ENCODE peak calls at places on chromosomes 16 and 17, in nine cellular contexts. One of them, this sample, is unnamed. For H3K36me3 and H3K4me1, the result is how much of the 10 kb centered on the place peaks cover.

GRCh38 chr16:88705076-88705684 is 1.0 kb downstream of the RNF166 start:
- DNase-seq in effector memory CD4-positive, alpha-beta T cell: no peak
- DNase-seq in left lung: no peak
- DNase-seq in fibroblast of lung: no peak
- DNase-seq in mammary epithelial cell: no peak
- DNase-seq in endothelial cell of umbilical vein: peak
- DNase-seq in cardiac muscle cell: peak
- DNase-seq in transverse colon: peak
- DNase-seq in tibial nerve: no peak
- DNase-seq in this sample: peak

GRCh38 chr17:81851423-81851822 is 8.9 kb downstream of the P4HB start:
- DNase-seq in effector memory CD4-positive, alpha-beta T cell: no peak
- DNase-seq in tibial nerve: no peak
- DNase-seq in cardiac muscle cell: no peak
- DNase-seq in fibroblast of lung: no peak
- DNase-seq in mammary epithelial cell: no peak
- DNase-seq in left lung: no peak
- DNase-seq in transverse colon: no peak
- DNase-seq in endothelial cell of umbilical vein: no peak
- DNase-seq in this sample: no peak

GRCh38 chr17:2897605-2898004 is 101.4 kb downstream of the RAP1GAP2 start:
- DNase-seq in fibroblast of lung: no peak
- DNase-seq in tibial nerve: no peak
- DNase-seq in left lung: no peak
- DNase-seq in mammary epithelial cell: no peak
- DNase-seq in transverse colon: no peak
- DNase-seq in effector memory CD4-positive, alpha-beta T cell: no peak
- DNase-seq in cardiac muscle cell: no peak
- DNase-seq in endothelial cell of umbilical vein: no peak
- DNase-seq in this sample: no peak

GRCh38 chr16:50862818-50863672 is 121.2 kb downstream of the CYLD start:
- DNase-seq in tibial nerve: no peak
- DNase-seq in transverse colon: no peak
- DNase-seq in left lung: no peak
- DNase-seq in endothelial cell of umbilical vein: no peak
- DNase-seq in effector memory CD4-positive, alpha-beta T cell: no peak
- DNase-seq in fibroblast of lung: no peak
- DNase-seq in cardiac muscle cell: no peak
- DNase-seq in mammary epithelial cell: no peak
- DNase-seq in this sample: no peak

GRCh38 chr16:59573528-59574271 is 839.6 kb upstream of the GOT2 start:
- DNase-seq in cardiac muscle cell: peak
- DNase-seq in fibroblast of lung: peak
- DNase-seq in tibial nerve: no peak
- DNase-seq in transverse colon: no peak
- DNase-seq in mammary epithelial cell: peak
- DNase-seq in effector memory CD4-positive, alpha-beta T cell: no peak
- DNase-seq in endothelial cell of umbilical vein: no peak
- DNase-seq in left lung: no peak
- DNase-seq in this sample: peak

GRCh38 chr17:17758443-17758842 is 77.2 kb downstream of the RAI1 start:
- DNase-seq in effector memory CD4-positive, alpha-beta T cell: no peak
- DNase-seq in cardiac muscle cell: no peak
- DNase-seq in tibial nerve: no peak
- DNase-seq in transverse colon: no peak
- DNase-seq in endothelial cell of umbilical vein: no peak
- DNase-seq in left lung: no peak
- DNase-seq in mammary epithelial cell: no peak
- DNase-seq in fibroblast of lung: no peak
- DNase-seq in this sample: no peak

GRCh38 chr17:67433248-67433924 is 56.3 kb downstream of the PITPNC1 start:
- DNase-seq in mammary epithelial cell: no peak
- DNase-seq in endothelial cell of umbilical vein: no peak
- DNase-seq in tibial nerve: no peak
- DNase-seq in fibroblast of lung: no peak
- DNase-seq in transverse colon: no peak
- DNase-seq in left lung: no peak
- DNase-seq in cardiac muscle cell: no peak
- DNase-seq in effector memory CD4-positive, alpha-beta T cell: no peak
- DNase-seq in this sample: no peak

GRCh38 chr17:80927791-80928216 is 63.8 kb upstream of the CHMP6 start:
- DNase-seq in fibroblast of lung: no peak
- DNase-seq in tibial nerve: no peak
- DNase-seq in effector memory CD4-positive, alpha-beta T cell: no peak
- DNase-seq in mammary epithelial cell: no peak
- DNase-seq in cardiac muscle cell: peak
- DNase-seq in endothelial cell of umbilical vein: peak
- DNase-seq in left lung: peak
- DNase-seq in transverse colon: no peak
- DNase-seq in this sample: no peak

GRCh38 chr17:10920511-10920910 is 82.6 kb upstream of the PIRT start:
- DNase-seq in effector memory CD4-positive, alpha-beta T cell: no peak
- DNase-seq in tibial nerve: no peak
- DNase-seq in cardiac muscle cell: no peak
- DNase-seq in left lung: no peak
- DNase-seq in mammary epithelial cell: no peak
- DNase-seq in transverse colon: no peak
- DNase-seq in fibroblast of lung: no peak
- DNase-seq in endothelial cell of umbilical vein: no peak
- DNase-seq in this sample: no peak

GRCh38 chr16:10921536-10922327 is 20.5 kb downstream of the DEXI start:
- DNase-seq in mammary epithelial cell: no peak
- DNase-seq in transverse colon: no peak
- DNase-seq in fibroblast of lung: peak
- DNase-seq in cardiac muscle cell: peak
- DNase-seq in endothelial cell of umbilical vein: no peak
- DNase-seq in tibial nerve: no peak
- DNase-seq in left lung: no peak
- DNase-seq in effector memory CD4-positive, alpha-beta T cell: no peak
- DNase-seq in this sample: no peak

GRCh38 chr16:19245326-19245925 is 40.1 kb upstream of the CLEC19A start:
- DNase-seq in endothelial cell of umbilical vein: no peak
- DNase-seq in effector memory CD4-positive, alpha-beta T cell: no peak
- DNase-seq in cardiac muscle cell: no peak
- DNase-seq in transverse colon: peak
- DNase-seq in tibial nerve: no peak
- DNase-seq in left lung: no peak
- DNase-seq in fibroblast of lung: no peak
- DNase-seq in mammary epithelial cell: no peak
- DNase-seq in this sample: no peak

GRCh38 chr17:30021708-30022317 is 80.4 kb downstream of the EFCAB5 start:
- DNase-seq in cardiac muscle cell: peak
- DNase-seq in effector memory CD4-positive, alpha-beta T cell: peak
- DNase-seq in tibial nerve: no peak
- DNase-seq in mammary epithelial cell: peak
- DNase-seq in transverse colon: no peak
- DNase-seq in endothelial cell of umbilical vein: peak
- DNase-seq in fibroblast of lung: peak
- DNase-seq in left lung: no peak
- DNase-seq in this sample: peak

GRCh38 chr17:28327031-28327607 is 8.1 kb downstream of the TMEM97 start:
- DNase-seq in mammary epithelial cell: peak
- DNase-seq in left lung: no peak
- DNase-seq in effector memory CD4-positive, alpha-beta T cell: no peak
- DNase-seq in transverse colon: no peak
- DNase-seq in endothelial cell of umbilical vein: no peak
- DNase-seq in fibroblast of lung: no peak
- DNase-seq in tibial nerve: no peak
- DNase-seq in cardiac muscle cell: no peak
- DNase-seq in this sample: no peak

DNA sequence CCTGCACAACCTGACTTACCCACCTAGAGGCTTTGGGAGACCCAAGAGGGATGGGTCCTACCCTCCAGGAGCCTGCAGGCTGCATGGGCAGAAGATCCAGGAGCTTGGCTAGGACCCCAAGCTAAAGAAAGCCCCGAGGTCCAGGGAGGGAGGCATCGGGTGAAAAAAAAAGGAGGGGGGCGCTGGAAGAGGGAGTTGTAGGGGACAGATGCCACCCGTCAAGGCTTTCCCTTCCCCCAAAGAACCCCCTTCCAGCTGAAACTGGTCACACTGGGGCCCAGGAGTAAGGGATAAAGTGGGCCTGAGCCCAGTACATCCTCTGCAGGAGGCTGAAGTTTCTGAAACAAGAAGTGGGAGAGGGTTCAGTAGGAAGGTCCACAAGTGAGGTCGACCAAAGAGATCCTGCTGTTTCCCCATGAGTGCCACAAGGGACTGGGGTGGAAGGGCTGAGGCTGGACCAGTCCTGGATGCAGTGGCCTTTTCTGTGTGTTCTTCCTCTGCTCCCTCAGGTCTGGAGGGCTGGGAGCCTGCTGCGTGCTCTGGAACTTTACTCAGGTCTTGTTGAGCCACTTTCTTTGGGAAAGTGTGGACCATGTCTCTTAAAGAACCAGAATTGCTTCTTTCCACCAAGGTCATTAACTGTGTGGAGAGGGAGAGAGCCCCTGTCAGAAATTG is 14.2 kb upstream of the CBFB start:
- DNase-seq in effector memory CD4-positive, alpha-beta T cell: no peak
- DNase-seq in transverse colon: no peak
- DNase-seq in endothelial cell of umbilical vein: no peak
- DNase-seq in cardiac muscle cell: no peak
- DNase-seq in left lung: peak
- DNase-seq in tibial nerve: peak
- DNase-seq in fibroblast of lung: no peak
- DNase-seq in mammary epithelial cell: no peak
- DNase-seq in this sample: no peak
- H3K4me3 ChIP-seq in effector memory CD4-positive, alpha-beta T cell: peak
- H3K4me3 ChIP-seq in transverse colon: no peak
- H3K4me3 ChIP-seq in endothelial cell of umbilical vein: no peak
- H3K4me3 ChIP-seq in cardiac muscle cell: no peak
- H3K4me3 ChIP-seq in left lung: peak
- H3K4me3 ChIP-seq in tibial nerve: no peak
- H3K4me3 ChIP-seq in fibroblast of lung: peak
- H3K4me3 ChIP-seq in mammary epithelial cell: no peak
- H3K4me3 ChIP-seq in this sample: peak

DNA sequence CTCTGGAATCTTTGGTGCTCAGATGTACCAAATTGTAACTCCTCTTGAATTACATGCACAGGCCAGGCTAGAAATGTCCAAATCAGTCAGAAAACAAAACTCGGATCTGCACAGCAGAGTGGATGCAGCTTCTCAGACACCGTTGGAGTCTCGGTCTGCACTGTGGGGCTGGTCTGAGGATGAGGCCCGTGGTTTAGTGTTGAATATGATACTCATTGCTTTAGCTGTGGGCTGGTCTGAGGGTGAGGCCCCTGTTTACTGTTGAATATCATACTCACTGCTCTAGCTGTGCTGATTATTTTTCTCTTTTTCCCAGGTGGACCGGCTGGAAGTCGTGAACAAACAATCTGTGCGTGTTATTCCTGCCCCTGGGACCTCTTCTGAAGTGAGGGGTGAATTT is 35.0 kb downstream of the DBNDD1 start:
- DNase-seq in mammary epithelial cell: no peak
- DNase-seq in left lung: no peak
- DNase-seq in tibial nerve: no peak
- DNase-seq in cardiac muscle cell: no peak
- DNase-seq in effector memory CD4-positive, alpha-beta T cell: no peak
- DNase-seq in fibroblast of lung: no peak
- DNase-seq in endothelial cell of umbilical vein: no peak
- DNase-seq in transverse colon: no peak
- DNase-seq in this sample: no peak
- H3K36me3 ChIP-seq in mammary epithelial cell: under half
- H3K36me3 ChIP-seq in left lung: under half
- H3K36me3 ChIP-seq in tibial nerve: under half
- H3K36me3 ChIP-seq in cardiac muscle cell: under half
- H3K36me3 ChIP-seq in effector memory CD4-positive, alpha-beta T cell: half or more
- H3K36me3 ChIP-seq in fibroblast of lung: under half
- H3K36me3 ChIP-seq in endothelial cell of umbilical vein: under half
- H3K36me3 ChIP-seq in transverse colon: under half
- H3K36me3 ChIP-seq in this sample: half or more

DNA sequence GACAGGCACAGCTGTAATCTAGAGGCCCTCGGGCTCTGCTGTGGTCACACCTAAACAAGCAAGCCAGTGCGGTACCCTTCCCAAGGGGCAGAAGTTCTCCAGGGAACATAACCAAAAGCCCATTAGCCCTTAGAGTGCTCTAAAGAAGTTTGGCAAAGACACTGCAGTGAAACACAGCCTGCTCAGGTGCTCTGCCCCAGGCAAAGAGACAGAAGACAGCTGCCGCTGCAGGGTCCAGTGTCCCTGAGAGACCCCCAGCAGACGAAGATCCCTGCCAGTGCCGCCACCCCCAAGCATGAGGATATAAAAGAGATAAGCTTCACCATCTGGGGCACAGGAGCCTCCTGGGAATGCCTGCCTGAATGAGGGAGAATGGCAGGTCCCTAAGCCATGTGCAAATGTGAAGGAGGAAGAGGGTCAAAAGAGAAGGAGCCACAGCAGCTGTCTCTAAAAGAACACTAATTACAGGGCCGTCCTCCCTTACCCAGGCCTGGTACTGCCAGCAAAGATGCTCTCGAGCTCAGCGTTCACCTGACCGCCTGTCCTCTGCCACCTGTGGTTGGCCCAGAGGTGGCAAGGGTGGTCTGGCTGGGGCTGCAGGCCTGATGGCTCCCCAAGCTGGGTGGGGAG is 29.7 kb downstream of the CUEDC1 start:
- DNase-seq in endothelial cell of umbilical vein: no peak
- DNase-seq in transverse colon: no peak
- DNase-seq in effector memory CD4-positive, alpha-beta T cell: no peak
- DNase-seq in tibial nerve: no peak
- DNase-seq in mammary epithelial cell: no peak
- DNase-seq in fibroblast of lung: no peak
- DNase-seq in left lung: no peak
- DNase-seq in cardiac muscle cell: no peak
- DNase-seq in this sample: no peak
- H3K4me1 ChIP-seq in endothelial cell of umbilical vein: under half
- H3K4me1 ChIP-seq in transverse colon: half or more
- H3K4me1 ChIP-seq in effector memory CD4-positive, alpha-beta T cell: under half
- H3K4me1 ChIP-seq in tibial nerve: under half
- H3K4me1 ChIP-seq in mammary epithelial cell: under half
- H3K4me1 ChIP-seq in fibroblast of lung: under half
- H3K4me1 ChIP-seq in left lung: under half
- H3K4me1 ChIP-seq in cardiac muscle cell: under half
- H3K4me1 ChIP-seq in this sample: under half

GRCh38 chr16:85031451-85031850 is 3.9 kb downstream of the KIAA0513 start:
- DNase-seq in mammary epithelial cell: no peak
- DNase-seq in cardiac muscle cell: no peak
- DNase-seq in effector memory CD4-positive, alpha-beta T cell: no peak
- DNase-seq in left lung: no peak
- DNase-seq in tibial nerve: no peak
- DNase-seq in endothelial cell of umbilical vein: no peak
- DNase-seq in fibroblast of lung: no peak
- DNase-seq in transverse colon: no peak
- DNase-seq in this sample: no peak

GRCh38 chr16:85028638-85029412 is 1.2 kb downstream of the KIAA0513 start:
- DNase-seq in endothelial cell of umbilical vein: peak
- DNase-seq in fibroblast of lung: peak
- DNase-seq in effector memory CD4-positive, alpha-beta T cell: peak
- DNase-seq in transverse colon: peak
- DNase-seq in cardiac muscle cell: peak
- DNase-seq in left lung: peak
- DNase-seq in tibial nerve: no peak
- DNase-seq in mammary epithelial cell: peak
- DNase-seq in this sample: peak

GRCh38 chr16:85027968-85028637 is 508 bp downstream of the KIAA0513 start:
- DNase-seq in mammary epithelial cell: no peak
- DNase-seq in left lung: no peak
- DNase-seq in endothelial cell of umbilical vein: no peak
- DNase-seq in tibial nerve: no peak
- DNase-seq in transverse colon: peak
- DNase-seq in cardiac muscle cell: no peak
- DNase-seq in effector memory CD4-positive, alpha-beta T cell: no peak
- DNase-seq in fibroblast of lung: no peak
- DNase-seq in this sample: peak

GRCh38 chr16:85029413-85029794 is 1.8 kb downstream of the KIAA0513 start:
- DNase-seq in endothelial cell of umbilical vein: no peak
- DNase-seq in cardiac muscle cell: peak
- DNase-seq in mammary epithelial cell: peak
- DNase-seq in tibial nerve: no peak
- DNase-seq in transverse colon: peak
- DNase-seq in fibroblast of lung: peak
- DNase-seq in effector memory CD4-positive, alpha-beta T cell: peak
- DNase-seq in left lung: no peak
- DNase-seq in this sample: peak

GRCh38 chr16:85029981-85030381 is 2.4 kb downstream of the KIAA0513 start:
- DNase-seq in fibroblast of lung: peak
- DNase-seq in tibial nerve: no peak
- DNase-seq in cardiac muscle cell: no peak
- DNase-seq in left lung: no peak
- DNase-seq in transverse colon: peak
- DNase-seq in mammary epithelial cell: no peak
- DNase-seq in effector memory CD4-positive, alpha-beta T cell: no peak
- DNase-seq in endothelial cell of umbilical vein: no peak
- DNase-seq in this sample: no peak
- H3K4me3 ChIP-seq in fibroblast of lung: no peak
- H3K4me3 ChIP-seq in tibial nerve: no peak
- H3K4me3 ChIP-seq in cardiac muscle cell: no peak
- H3K4me3 ChIP-seq in left lung: no peak
- H3K4me3 ChIP-seq in transverse colon: no peak
- H3K4me3 ChIP-seq in mammary epithelial cell: peak
- H3K4me3 ChIP-seq in effector memory CD4-positive, alpha-beta T cell: no peak
- H3K4me3 ChIP-seq in endothelial cell of umbilical vein: no peak
- H3K4me3 ChIP-seq in this sample: no peak

This sample was measured in adipocyte.